ENCODE peak calls at places on chromosome 2, in ten cellular contexts. J, G, P, T, K, R, Z, N, Q and X are unnamed samples.

GRCh38 chr2:127086800-127087737 is 19.9 kb downstream of the BIN1 start:
- DNase-seq in N (no peak), P (peak), G (no peak), K (peak), J (peak), R (peak), Q (peak), Z (no peak), T (no peak), X (no peak)

GRCh38 chr2:18792226-18792629 is 202.9 kb upstream of the NT5C1B start:
- DNase-seq in Z (peak), T (no peak), G (no peak), P (no peak), J (no peak), Q (no peak), R (no peak), N (no peak), K (no peak), X (no peak)

GRCh38 chr2:139544452-139544851 is 764.3 kb upstream of the NXPH2 start:
- DNase-seq in J (no peak), P (no peak), R (no peak), K (no peak), N (no peak), Z (no peak), Q (no peak), T (no peak), G (no peak), X (no peak)

GRCh38 chr2:121582272-121582671 is 51.6 kb downstream of the RNU4ATAC start:
- DNase-seq in Z (no peak), P (no peak), Q (no peak), G (no peak), R (no peak), J (no peak), N (no peak), T (no peak), K (no peak), X (no peak)

GRCh38 chr2:30235859-30236535 is 4.7 kb downstream of the LBH start:
- DNase-seq in P (no peak), Q (no peak), T (no peak), G (peak), Z (no peak), J (no peak), N (peak), R (no peak), K (no peak), X (no peak)

GRCh38 chr2:26733343-26733742 is 30.7 kb upstream of the SLC35F6 start:
- DNase-seq in K (no peak), J (no peak), N (no peak), G (no peak), T (no peak), R (no peak), P (no peak), Z (no peak), Q (no peak), X (no peak)

GRCh38 chr2:239532305-239532649 is 131.5 kb upstream of the HDAC4 start:
- DNase-seq in N (no peak), Z (no peak), T (no peak), J (no peak), P (no peak), Q (no peak), K (no peak), R (no peak), G (no peak), X (no peak)

GRCh38 chr2:199985625-199986207 is 30.3 kb downstream of the MAIP1 start:
- DNase-seq in N (no peak), Q (peak), T (peak), R (peak), P (peak), K (peak), G (peak), J (peak), Z (peak), X (no peak)

GRCh38 chr2:222364280-222364895 is 60.0 kb upstream of the SGPP2 start:
- DNase-seq in T (no peak), Z (peak), G (no peak), N (no peak), J (no peak), P (no peak), Q (no peak), R (no peak), K (no peak), X (no peak)

GRCh38 chr2:185221-185620 is 78.6 kb downstream of the SH3YL1 start:
- DNase-seq in Z (peak), Q (no peak), N (no peak), G (no peak), R (no peak), K (no peak), P (no peak), J (no peak), T (no peak), X (no peak)

GRCh38 chr2:203547356-203547755 is 12.3 kb upstream of the RAPH1 start:
- DNase-seq in Q (no peak), J (no peak), R (no peak), K (no peak), G (no peak), T (no peak), Z (no peak), N (no peak), P (peak), X (no peak)

GRCh38 chr2:214542866-214543265 is 132.0 kb downstream of the VWC2L start:
- DNase-seq in J (no peak), K (no peak), R (no peak), Q (peak), T (no peak), N (no peak), Z (peak), G (no peak), P (no peak), X (peak)

GRCh38 chr2:85737481-85737880 is 16.3 kb upstream of the ATOH8 start:
- DNase-seq in P (no peak), T (no peak), K (peak), Z (peak), Q (peak), J (peak), N (no peak), G (no peak), R (peak), X (peak)

GRCh38 chr2:101596346-101596745 is 101.2 kb upstream of the MAP4K4 start:
- DNase-seq in N (no peak), P (no peak), K (no peak), Q (no peak), J (no peak), R (no peak), G (no peak), T (no peak), Z (peak), X (no peak)

GRCh38 chr2:119706196-119706595 is 27.2 kb downstream of the TMEM177 start:
- DNase-seq in N (no peak), R (no peak), G (no peak), Z (no peak), K (no peak), Q (no peak), T (no peak), P (no peak), J (no peak), X (no peak)

GRCh38 chr2:160906878-160907277 is 253.3 kb upstream of the TANK start:
- DNase-seq in Q (no peak), P (peak), K (no peak), N (no peak), Z (peak), R (no peak), T (no peak), G (no peak), J (no peak), X (no peak)

GRCh38 chr2:210686401-210686800 is 130.0 kb downstream of the CPS1 start:
- DNase-seq in R (no peak), Q (no peak), P (no peak), J (no peak), T (no peak), Z (no peak), N (no peak), K (no peak), G (no peak), X (no peak)

GRCh38 chr2:209380278-209380677 is 43.6 kb upstream of the MAP2 start:
- DNase-seq in J (no peak), Z (peak), Q (no peak), K (no peak), R (no peak), T (no peak), N (no peak), G (no peak), P (no peak), X (no peak)

GRCh38 chr2:979286-979928 is 28.8 kb downstream of the SNTG2 start:
- DNase-seq in P (no peak), R (no peak), Z (no peak), K (no peak), T (no peak), J (no peak), G (no peak), Q (no peak), N (no peak), X (no peak)

GRCh38 chr2:29115797-29116781 is 874 bp downstream of the CLIP4 start:
- DNase-seq in G (peak), Q (peak), J (peak), R (peak), P (peak), Z (peak), T (no peak), K (peak), N (no peak), X (peak)